ENCODE peak calls at places on chromosomes 3 and 15, in five cellular contexts. M, G, C, T and R are unnamed samples.

GRCh38 chr15:51131596-51132290 is 37.0 kb upstream of the TNFAIP8L3 start:
- DNase-seq in T (no peak), G (no peak), C (no peak), M (no peak), R (no peak)

GRCh38 chr3:184907941-184908649 is 96.1 kb downstream of the VPS8 start:
- DNase-seq in C (peak), G (no peak), T (no peak), M (no peak), R (peak)

GRCh38 chr3:185824467-185825378 is at the start of gene IGF2BP2:
- DNase-seq in T (peak), M (peak), G (peak), C (peak), R (no peak)

GRCh38 chr3:15860014-15860934 is 62.5 kb upstream of the ANKRD28 start:
- DNase-seq in C (peak), T (peak), G (peak), M (peak), R (peak)

GRCh38 chr15:51801391-51801835 is 28.0 kb upstream of the TMOD3 start:
- DNase-seq in C (peak), T (peak), M (peak), G (no peak), R (no peak)

GRCh38 chr3:157129782-157130137 is 30.2 kb downstream of the CCNL1 start:
- DNase-seq in G (no peak), C (peak), M (peak), T (no peak), R (no peak)

GRCh38 chr3:77256584-77257488 is 216.9 kb downstream of the ROBO2 start:
- DNase-seq in T (no peak), G (no peak), M (no peak), C (no peak), R (no peak)

GRCh38 chr15:100683434-100683833 is 81.0 kb downstream of the ASB7 start:
- DNase-seq in G (peak), M (no peak), T (no peak), C (no peak), R (peak)

GRCh38 chr3:130826516-130826915 is 67.4 kb upstream of the ATP2C1 start:
- DNase-seq in C (no peak), T (no peak), G (no peak), M (no peak), R (no peak)

GRCh38 chr15:101478701-101479341 is 10.7 kb downstream of the PCSK6 start:
- DNase-seq in T (no peak), M (no peak), C (no peak), G (no peak), R (no peak)

GRCh38 chr15:64975390-64975789 is 14.3 kb downstream of the SPG21 start:
- DNase-seq in T (no peak), C (no peak), M (no peak), G (no peak), R (no peak)

GRCh38 chr3:74883690-74884089 is 269.2 kb upstream of the CNTN3 start:
- DNase-seq in T (no peak), M (peak), C (peak), G (no peak), R (no peak)

DNA sequence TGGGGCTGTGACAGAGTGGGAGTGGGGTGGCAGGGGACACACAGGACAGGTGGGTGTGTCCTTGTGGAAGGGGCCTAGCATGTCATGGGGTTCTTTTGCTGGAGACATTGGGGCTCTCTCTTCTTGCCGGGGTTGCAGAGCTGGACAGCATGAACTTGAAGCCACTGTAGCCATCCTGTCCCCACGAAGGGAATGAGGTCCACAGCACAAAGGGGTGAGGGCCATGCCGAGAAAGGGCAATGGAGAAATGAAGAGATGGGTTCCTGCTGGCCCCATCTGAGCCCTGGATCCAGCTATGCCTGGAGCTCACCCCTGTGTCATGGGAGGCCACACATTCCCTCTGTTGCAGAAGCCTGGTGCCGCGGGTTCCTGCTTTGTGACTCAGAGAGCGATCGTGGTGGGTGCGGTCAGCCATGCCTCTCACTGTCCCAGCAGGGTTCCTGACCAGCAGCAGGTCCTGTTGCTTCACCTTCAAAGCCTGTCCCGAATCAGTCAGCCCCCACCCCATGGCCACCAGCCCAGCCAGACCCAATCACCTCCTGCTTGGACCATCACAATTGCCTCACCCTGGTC is 50.0 kb downstream of the DNAJB8 start:
- DNase-seq in M (no peak), G (no peak), C (no peak), T (no peak), R (no peak)
- H3K4me3 ChIP-seq in M (no peak), G (no peak), C (no peak), T (no peak), R (no peak)

GRCh38 chr3:102125197-102125993 is 276.1 kb downstream of the NFKBIZ start:
- DNase-seq in M (no peak), C (no peak), T (no peak), G (no peak), R (no peak)
- H3K27ac ChIP-seq in M (no peak), C (no peak), T (no peak), G (peak), R (peak)

GRCh38 chr15:43210807-43211206 is 10.0 kb downstream of the EPB42 start:
- DNase-seq in M (no peak), C (no peak), T (no peak), G (no peak), R (peak)
- H3K4me3 ChIP-seq in M (no peak), C (no peak), T (no peak), G (no peak), R (no peak)

GRCh38 chr3:4587061-4587837 is 94.1 kb downstream of the ITPR1 start:
- DNase-seq in G (no peak), C (no peak), M (no peak), T (no peak), R (no peak)
- H3K27ac ChIP-seq in G (peak), C (peak), M (no peak), T (no peak), R (no peak)

DNA sequence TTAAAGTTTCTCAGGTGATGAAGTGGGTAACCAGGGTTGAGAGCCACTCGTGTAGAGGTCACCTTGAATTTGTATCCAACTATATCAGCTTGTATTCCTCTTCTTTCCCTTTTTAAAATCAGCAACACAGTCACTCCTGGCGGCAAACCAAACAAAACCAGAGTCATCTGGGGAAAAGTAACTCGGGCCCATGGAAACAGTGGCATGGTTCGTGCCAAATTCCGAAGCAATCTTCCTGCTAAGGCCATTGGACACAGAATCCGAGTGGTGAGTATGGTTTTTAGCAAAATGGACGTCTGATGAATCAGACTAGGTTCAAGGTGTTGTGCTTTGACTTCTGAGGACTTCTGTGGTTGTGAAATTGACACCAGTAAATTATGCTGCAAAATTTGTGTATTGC is 3.9 kb downstream of the RPL35A start:
- DNase-seq in T (no peak), C (no peak), M (no peak), G (no peak), R (no peak)
- H3K4me3 ChIP-seq in T (no peak), C (no peak), M (peak), G (no peak), R (no peak)

DNA sequence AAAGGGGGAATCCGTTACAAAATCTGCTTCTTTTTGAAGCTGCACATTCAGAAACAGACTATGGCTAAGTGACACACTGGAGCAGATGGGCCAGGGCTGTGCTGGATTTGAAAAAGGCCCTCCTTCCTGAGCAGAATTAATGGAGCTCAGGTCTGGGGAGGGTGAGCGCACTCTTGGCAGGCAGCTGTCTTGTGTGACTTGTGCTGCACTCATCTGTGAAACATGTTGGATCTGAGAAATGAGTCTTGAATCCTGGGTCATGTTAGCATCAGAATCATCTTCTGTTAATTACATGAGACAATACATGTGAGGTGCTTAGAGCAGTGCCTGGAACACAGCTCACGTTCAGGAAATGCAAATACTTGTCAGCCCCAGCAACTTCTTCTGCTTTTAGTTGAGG is 219.6 kb downstream of the THSD4 start:
- DNase-seq in G (no peak), C (no peak), M (no peak), T (no peak), R (no peak)
- H3K27ac ChIP-seq in G (peak), C (no peak), M (no peak), T (no peak), R (peak)

DNA sequence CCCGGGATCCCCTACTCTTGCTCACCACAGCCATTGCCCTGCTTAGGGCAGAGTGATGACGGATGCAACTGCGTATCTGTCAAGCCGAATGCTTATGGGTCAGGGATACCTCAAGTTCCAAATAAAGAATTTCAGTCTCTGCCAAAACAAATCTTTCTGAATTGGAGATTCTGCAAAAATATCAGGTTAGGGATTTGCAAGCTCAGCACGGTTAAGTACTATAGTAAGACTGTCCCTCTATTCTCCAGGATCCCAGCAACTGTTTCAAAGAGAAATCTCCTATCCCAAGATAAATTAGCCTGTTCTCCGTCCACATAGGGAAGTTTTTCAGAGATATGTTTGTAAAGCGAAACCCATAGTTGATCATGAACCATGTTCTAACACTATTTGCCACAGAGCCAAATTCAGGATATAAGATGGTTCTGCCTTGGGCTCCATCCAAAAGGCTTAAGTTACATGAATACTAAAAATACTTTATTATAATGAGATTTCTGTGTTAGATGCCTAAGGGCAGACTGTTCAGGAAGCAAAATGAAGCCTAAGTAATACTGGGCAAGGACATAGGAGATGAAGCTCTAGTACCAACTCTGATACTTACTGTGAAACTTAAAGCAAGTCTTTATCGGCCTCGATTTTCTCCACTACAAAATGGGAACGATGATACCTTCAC is 100.1 kb upstream of the LPP start:
- DNase-seq in G (no peak), T (no peak), M (no peak), C (no peak), R (no peak)
- H3K4me3 ChIP-seq in G (no peak), T (no peak), M (no peak), C (no peak), R (no peak)